ENCODE peak calls at places on chromosomes 1 and 21, in nine cellular contexts. E, S, Q, V, A, C, X, F and O are unnamed samples.

GRCh38 chr1:14238472-14239059 is 359.9 kb upstream of the KAZN start:
- DNase-seq in E (no peak), C (no peak), X (no peak), V (no peak), Q (no peak), S (peak), F (no peak), A (peak), O (no peak)

GRCh38 chr21:44569861-44570517 is 3.5 kb upstream of the KRTAP10-4 start:
- DNase-seq in F (no peak), A (no peak), Q (no peak), S (no peak), V (no peak), E (no peak), C (no peak), X (no peak), O (no peak)

GRCh38 chr1:67970088-67970487 is 80.3 kb downstream of the DIRAS3 start:
- DNase-seq in E (no peak), V (peak), C (no peak), F (no peak), Q (no peak), A (no peak), X (peak), S (no peak), O (peak)

GRCh38 chr1:10793129-10793651 is 3.3 kb downstream of the CASZ1 start:
- DNase-seq in A (no peak), X (peak), F (no peak), S (peak), E (no peak), C (no peak), V (no peak), Q (no peak), O (peak)

GRCh38 chr1:38009088-38009840 is 3.3 kb upstream of the UTP11 start:
- DNase-seq in C (no peak), A (no peak), V (peak), X (peak), F (peak), S (no peak), Q (no peak), E (no peak), O (no peak)

GRCh38 chr1:201268604-201269151 is 14.6 kb upstream of the PKP1 start:
- DNase-seq in S (peak), F (no peak), X (peak), A (no peak), C (no peak), Q (no peak), E (no peak), V (peak), O (peak)

GRCh38 chr1:205538211-205538840 is 33.9 kb downstream of the CDK18 start:
- DNase-seq in V (no peak), X (no peak), Q (peak), C (no peak), E (no peak), A (no peak), F (no peak), S (peak), O (no peak)

GRCh38 chr1:3134378-3135072 is 65.5 kb downstream of the PRDM16 start:
- DNase-seq in A (no peak), F (no peak), C (no peak), Q (no peak), X (no peak), V (no peak), S (peak), E (no peak), O (no peak)

GRCh38 chr1:193558491-193559028 is 372.1 kb upstream of the B3GALT2 start:
- DNase-seq in A (no peak), Q (no peak), V (no peak), F (no peak), S (no peak), X (peak), E (no peak), C (no peak), O (peak)

GRCh38 chr21:45306832-45307571 is 19.3 kb upstream of the POFUT2 start:
- DNase-seq in X (no peak), V (no peak), C (no peak), E (no peak), Q (peak), S (peak), A (peak), F (peak), O (no peak)

GRCh38 chr1:115706774-115707425 is 61.6 kb downstream of the CASQ2 start:
- DNase-seq in V (peak), X (peak), S (no peak), E (no peak), Q (no peak), F (peak), A (no peak), C (peak), O (no peak)

GRCh38 chr1:210467440-210468040 is 138.8 kb downstream of the HHAT start:
- DNase-seq in A (no peak), Q (no peak), C (no peak), F (no peak), E (no peak), S (no peak), X (no peak), V (peak), O (no peak)

GRCh38 chr1:61221642-61222041 is 139.3 kb downstream of the NFIA start:
- DNase-seq in Q (no peak), S (no peak), V (no peak), F (no peak), A (no peak), E (no peak), X (peak), C (no peak), O (no peak)

GRCh38 chr1:46364612-46365011 is 24.0 kb downstream of the NSUN4 start:
- DNase-seq in C (no peak), F (no peak), X (no peak), Q (no peak), V (peak), S (no peak), A (no peak), E (no peak), O (no peak)

GRCh38 chr1:42658880-42659337 is 686 bp downstream of the PPIH start:
- DNase-seq in X (peak), Q (no peak), C (no peak), V (no peak), F (no peak), S (no peak), E (no peak), A (no peak), O (peak)

GRCh38 chr1:200724064-200724463 is 14.6 kb upstream of the CAMSAP2 start:
- DNase-seq in Q (no peak), A (no peak), F (no peak), V (no peak), E (no peak), X (peak), C (no peak), S (no peak), O (no peak)

GRCh38 chr1:41529621-41530395 is 45.3 kb upstream of the EDN2 start:
- DNase-seq in C (no peak), E (no peak), S (no peak), V (no peak), Q (no peak), A (no peak), X (no peak), F (peak), O (no peak)

GRCh38 chr1:82759035-82759434 is 958.3 kb downstream of the ADGRL2 start:
- DNase-seq in V (no peak), E (no peak), C (no peak), S (no peak), Q (no peak), F (no peak), X (peak), A (no peak), O (no peak)
- TF ChIP-seq CTCF in V (no peak), E (no peak), C (no peak), S (no peak), Q (no peak), F (no peak), X (peak), A (no peak), O (peak)

DNA sequence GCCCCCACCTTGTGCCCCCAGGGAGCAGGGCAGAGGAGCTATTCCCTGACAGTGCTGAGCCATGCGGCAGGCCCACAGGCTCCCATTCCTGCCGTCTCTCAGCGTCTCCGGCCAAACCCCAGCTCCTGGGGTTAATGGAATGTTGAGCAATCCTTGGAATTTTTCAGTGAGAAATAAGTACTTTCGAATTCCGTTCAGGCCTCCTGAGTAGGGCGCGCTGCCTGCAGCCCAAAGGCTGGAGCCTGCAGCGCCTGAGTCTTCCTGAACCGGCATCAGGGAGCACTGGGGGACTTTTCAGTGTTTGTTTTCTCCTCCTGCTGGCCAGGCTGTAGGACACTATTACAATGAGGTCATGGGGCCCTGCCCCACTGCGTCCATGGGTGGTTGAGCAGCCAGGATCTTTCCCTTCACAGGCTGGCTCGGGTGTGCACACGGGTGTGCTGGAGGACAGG is 33.3 kb upstream of the CSF1 start:
- DNase-seq in F (peak), S (peak), A (peak), E (no peak), X (no peak), V (peak), C (no peak), Q (peak), O (peak)
- TF ChIP-seq CTCF in F (peak), S (no peak), A (peak), E (no peak), X (peak), V (peak), C (no peak), Q (peak), O (no peak)

GRCh38 chr1:206725053-206725963 is 40.6 kb downstream of the MAPKAPK2 start:
- DNase-seq in C (peak), S (peak), X (no peak), V (no peak), F (peak), E (no peak), A (no peak), Q (no peak), O (no peak)
- TF ChIP-seq CTCF in C (peak), S (no peak), X (peak), V (peak), F (peak), E (peak), A (peak), Q (peak), O (peak)

GRCh38 chr1:153771241-153771640 is 4.0 kb upstream of the SLC27A3 start:
- DNase-seq in E (no peak), C (no peak), X (no peak), S (no peak), Q (no peak), F (no peak), V (no peak), A (no peak), O (no peak)
- TF ChIP-seq CTCF in E (no peak), C (no peak), X (no peak), S (no peak), Q (no peak), F (no peak), V (no peak), A (no peak), O (no peak)

GRCh38 chr1:47742890-47743760 is 254.1 kb downstream of the TRABD2B start:
- DNase-seq in X (no peak), A (no peak), S (no peak), C (no peak), Q (no peak), V (no peak), F (no peak), E (no peak), O (no peak)

GRCh38 chr1:47738560-47739182 is 258.5 kb downstream of the TRABD2B start:
- DNase-seq in V (no peak), X (peak), Q (peak), A (peak), S (peak), E (no peak), F (peak), C (no peak), O (peak)
- TF ChIP-seq CTCF in V (peak), X (peak), Q (peak), A (peak), S (no peak), E (peak), F (peak), C (peak), O (peak)

GRCh38 chr1:150995896-150996295 is 10.8 kb downstream of the MINDY1 start:
- DNase-seq in Q (no peak), S (peak), V (no peak), C (no peak), A (no peak), X (no peak), F (peak), E (no peak), O (no peak)
- TF ChIP-seq CTCF in Q (peak), S (no peak), V (peak), C (peak), A (peak), X (peak), F (peak), E (peak), O (peak)

GRCh38 chr1:57894315-57894714 is 470.5 kb upstream of the DAB1 start:
- DNase-seq in S (no peak), A (no peak), C (no peak), E (no peak), F (no peak), X (peak), Q (no peak), V (no peak), O (peak)

GRCh38 chr1:57887973-57888491 is 464.2 kb upstream of the DAB1 start:
- DNase-seq in E (no peak), A (no peak), Q (no peak), X (no peak), V (no peak), C (no peak), F (no peak), S (no peak), O (no peak)

GRCh38 chr1:57886376-57886775 is 462.5 kb upstream of the DAB1 start:
- DNase-seq in V (no peak), Q (no peak), C (no peak), F (no peak), X (no peak), A (no peak), E (no peak), S (no peak), O (no peak)

DNA sequence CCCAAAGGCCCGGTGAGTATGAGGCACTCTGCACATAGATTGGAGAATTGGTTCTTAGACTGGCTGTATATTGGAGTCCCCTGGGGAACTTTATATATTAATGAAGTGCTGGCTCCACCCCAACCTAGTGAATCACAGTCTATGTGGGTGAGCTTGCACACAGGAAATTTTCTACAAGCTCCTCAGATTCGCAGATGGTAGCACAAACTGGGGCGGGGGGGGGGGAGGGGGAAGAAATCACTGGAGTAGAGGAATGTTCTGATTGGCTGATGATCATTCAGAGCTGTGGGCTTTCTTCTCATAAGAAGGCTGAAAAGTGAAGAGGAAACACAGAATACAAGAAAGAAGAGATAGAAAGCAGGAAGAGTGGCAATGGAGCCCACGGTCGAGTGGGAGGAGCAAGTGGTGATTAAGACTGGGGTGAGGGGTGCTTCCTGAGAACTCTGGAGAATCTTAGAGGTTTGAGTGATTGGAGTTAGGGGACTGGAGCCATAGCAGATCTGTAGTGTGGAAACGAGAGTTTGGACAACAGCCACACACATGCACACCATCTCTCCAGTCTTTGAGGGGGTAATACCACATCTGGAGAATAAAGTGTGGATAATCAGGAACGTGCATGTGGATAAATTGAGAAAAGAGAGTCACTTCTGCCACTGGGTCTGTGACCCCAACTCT is 466.0 kb upstream of the DAB1 start:
- DNase-seq in Q (no peak), E (no peak), A (no peak), S (no peak), C (no peak), X (peak), V (no peak), F (no peak), O (no peak)
- TF ChIP-seq CTCF in Q (no peak), E (no peak), A (no peak), S (no peak), C (no peak), X (no peak), V (no peak), F (no peak), O (no peak)

GRCh38 chr1:25431495-25432363 is 1.0 kb downstream of the MACO1 start:
- DNase-seq in A (no peak), V (no peak), S (no peak), X (no peak), F (no peak), C (peak), Q (peak), E (no peak), O (no peak)

GRCh38 chr1:25432364-25432719 is 1.6 kb downstream of the MACO1 start:
- DNase-seq in V (no peak), A (no peak), X (no peak), C (no peak), S (no peak), E (no peak), F (no peak), Q (no peak), O (no peak)

GRCh38 chr1:25430073-25430665 is 528 bp upstream of the MACO1 start:
- DNase-seq in E (peak), X (no peak), C (peak), S (peak), V (peak), A (peak), Q (peak), F (peak), O (no peak)

GRCh38 chr1:25432749-25433388 is 2.2 kb downstream of the MACO1 start:
- DNase-seq in A (no peak), Q (no peak), V (no peak), F (no peak), C (no peak), S (no peak), X (no peak), E (no peak), O (no peak)

GRCh38 chr1:25430666-25431494 is at the start of gene MACO1:
- DNase-seq in V (peak), E (peak), A (peak), Q (peak), X (peak), C (peak), F (peak), S (peak), O (peak)
- TF ChIP-seq CTCF in V (no peak), E (peak), A (no peak), Q (no peak), X (peak), C (no peak), F (no peak), S (no peak), O (no peak)